ENCODE peak calls at places on chromosomes 3 and 15, in six cellular contexts. Q is CD14-positive monocyte; A is tibial artery; M is activated CD8-positive, alpha-beta T cell treated with anti-CD3 and anti-CD28 coated beads for 36 hours; N is ascending aorta; C is NB4. P is an unnamed sample.

GRCh38 chr15:41873711-41874110 is 20.1 kb downstream of the SPTBN5 start:
- DNase-seq in A (no peak), M (no peak), Q (no peak), C (no peak), N (no peak), P (no peak)

GRCh38 chr3:6717026-6717943 is 143.6 kb upstream of the GRM7 start:
- DNase-seq in C (peak), N (no peak), Q (no peak), A (no peak), M (no peak), P (peak)

GRCh38 chr3:13890377-13891016 is 10.6 kb upstream of the WNT7A start:
- DNase-seq in A (no peak), C (no peak), N (no peak), M (peak), Q (no peak), P (no peak)

GRCh38 chr15:93349146-93349545 is 260.1 kb upstream of the RGMA start:
- DNase-seq in C (no peak), N (no peak), Q (no peak), A (no peak), M (no peak), P (no peak)

GRCh38 chr3:18411541-18411940 is 13.6 kb downstream of the SATB1 start:
- DNase-seq in M (no peak), N (no peak), A (no peak), Q (no peak), C (no peak), P (no peak)

GRCh38 chr15:98451268-98451667 is 197.1 kb upstream of the IGF1R start:
- DNase-seq in C (no peak), M (no peak), Q (no peak), A (no peak), N (no peak), P (no peak)

GRCh38 chr15:63043391-63044076 is 987 bp downstream of the TPM1 start:
- DNase-seq in M (peak), C (peak), A (no peak), Q (peak), N (no peak), P (peak)

GRCh38 chr3:180789774-180790173 is 110.5 kb upstream of the CCDC39 start:
- DNase-seq in N (no peak), A (no peak), Q (no peak), C (no peak), M (no peak), P (no peak)

GRCh38 chr3:50274371-50275104 is 4.3 kb upstream of the LSMEM2 start:
- DNase-seq in C (peak), Q (peak), M (peak), N (no peak), A (no peak), P (peak)

GRCh38 chr3:144112437-144112836 is 140.8 kb downstream of the DIPK2A start:
- DNase-seq in N (no peak), A (no peak), C (no peak), Q (no peak), M (no peak), P (no peak)
- TF ChIP-seq CTCF in N (no peak), A (no peak), C (no peak), Q (no peak), M (no peak), P (no peak)

GRCh38 chr15:36970522-36970921 is 129.8 kb downstream of the MEIS2 start:
- DNase-seq in M (no peak), Q (no peak), N (no peak), C (no peak), A (no peak), P (no peak)
- TF ChIP-seq CTCF in M (no peak), Q (no peak), N (no peak), C (no peak), A (no peak), P (no peak)

DNA sequence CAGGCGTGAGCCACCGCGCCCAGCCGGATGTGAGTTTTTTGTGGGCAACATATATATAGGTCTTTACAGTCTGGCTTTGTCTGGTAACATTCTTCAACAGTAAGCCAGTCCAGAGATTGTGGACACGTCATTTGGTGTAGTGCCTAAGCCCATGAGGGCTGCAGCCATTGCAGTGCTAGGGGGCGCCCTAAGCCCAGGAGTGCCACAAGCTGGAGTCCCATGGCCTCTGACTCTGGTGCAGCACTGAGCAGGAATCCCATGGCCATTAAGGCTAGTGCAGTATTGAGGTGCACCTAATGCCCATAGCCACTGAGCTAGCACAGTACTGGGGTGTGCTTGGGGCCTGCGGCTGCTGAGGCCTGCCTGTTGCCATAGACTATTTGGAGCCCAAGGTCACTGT is 136.4 kb upstream of the NDN start:
- DNase-seq in M (peak), A (no peak), Q (no peak), N (no peak), C (peak), P (no peak)
- TF ChIP-seq CTCF in M (no peak), A (no peak), Q (no peak), N (no peak), C (peak), P (no peak)

GRCh38 chr15:34620814-34621213 is 37.4 kb upstream of the GOLGA8B start:
- DNase-seq in Q (no peak), M (no peak), N (no peak), A (no peak), C (no peak), P (no peak)
- TF ChIP-seq CTCF in Q (no peak), M (no peak), N (no peak), A (no peak), C (no peak), P (no peak)

GRCh38 chr3:107421170-107421792 is 44.0 kb downstream of the CCDC54 start:
- DNase-seq in A (no peak), C (peak), N (no peak), M (peak), Q (no peak), P (peak)
- TF ChIP-seq CTCF in A (peak), C (peak), N (peak), M (peak), Q (peak), P (peak)

DNA sequence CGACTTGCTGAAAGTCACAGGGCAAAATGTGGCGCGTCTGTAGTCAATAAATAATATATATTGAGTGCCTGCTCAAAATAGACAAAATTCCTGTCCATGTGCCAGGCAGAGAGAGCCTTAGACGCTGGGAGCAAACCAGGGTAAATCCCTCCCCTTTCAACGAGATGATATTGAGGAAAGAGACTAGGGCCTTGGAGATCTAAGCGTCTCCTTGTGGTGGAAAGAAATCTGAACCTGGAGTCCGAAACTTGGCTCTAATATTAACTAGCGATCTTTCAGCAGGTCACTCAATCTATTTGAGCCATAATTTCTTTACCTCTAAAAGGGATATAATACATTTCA is 348 bp upstream of the DPP8 start:
- DNase-seq in Q (no peak), C (no peak), N (no peak), A (no peak), M (no peak), P (no peak)
- TF ChIP-seq CTCF in Q (peak), C (no peak), N (no peak), A (no peak), M (no peak), P (no peak)

GRCh38 chr15:66685638-66686150 is 16.3 kb upstream of the SMAD6 start:
- DNase-seq in M (no peak), Q (no peak), A (no peak), N (no peak), C (no peak), P (no peak)
- TF ChIP-seq CTCF in M (no peak), Q (peak), A (no peak), N (peak), C (peak), P (no peak)

DNA sequence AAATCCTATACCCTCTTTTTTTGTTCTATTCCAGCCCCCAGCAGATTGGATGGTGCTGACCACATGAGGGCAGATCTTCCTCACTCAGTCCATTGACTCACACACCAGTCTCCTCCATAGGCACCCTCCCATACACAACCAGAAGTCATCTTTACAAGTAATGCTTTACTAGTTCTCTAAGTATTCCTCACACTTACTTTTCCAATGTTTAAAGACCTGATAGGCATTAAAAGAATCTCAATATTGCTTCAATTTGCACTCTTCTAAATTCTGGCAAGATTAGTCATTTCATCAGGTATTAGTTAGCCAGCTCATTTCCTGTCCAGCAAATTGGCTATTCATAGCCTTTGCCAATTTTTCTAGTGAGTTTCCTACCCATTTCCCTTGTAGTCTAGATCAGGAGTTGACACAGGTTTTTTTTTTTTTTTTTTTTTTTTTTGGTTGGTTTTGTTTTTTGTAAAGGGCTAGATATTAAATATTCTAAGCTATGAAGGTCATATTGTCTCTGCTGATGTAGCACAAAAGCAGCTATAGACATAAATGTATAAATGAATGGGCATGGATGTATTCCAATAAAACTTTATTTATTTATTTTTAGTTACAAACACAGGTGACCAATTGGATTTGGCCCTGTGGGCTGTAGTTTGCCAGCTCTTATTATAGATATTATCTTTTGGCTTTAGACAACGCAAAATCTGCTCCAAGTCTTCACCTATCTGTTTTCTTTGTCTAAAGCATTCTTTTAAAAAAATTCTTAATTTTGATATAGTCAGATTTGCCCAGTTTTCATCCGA is 76.1 kb downstream of the ABHD5 start:
- DNase-seq in Q (no peak), A (no peak), C (no peak), N (no peak), M (no peak), P (no peak)
- TF ChIP-seq CTCF in Q (no peak), A (no peak), C (no peak), N (no peak), M (no peak), P (no peak)

GRCh38 chr3:102113421-102114041 is 264.2 kb downstream of the NFKBIZ start:
- DNase-seq in N (no peak), A (no peak), M (peak), C (no peak), Q (no peak), P (no peak)
- TF ChIP-seq CTCF in N (no peak), A (no peak), M (no peak), C (no peak), Q (no peak), P (no peak)

GRCh38 chr3:112119686-112120484 is 13.2 kb downstream of the GCSAM start:
- DNase-seq in M (no peak), N (no peak), A (no peak), C (no peak), Q (no peak), P (no peak)

GRCh38 chr3:112115806-112116383 is 17.2 kb downstream of the GCSAM start:
- DNase-seq in C (no peak), A (no peak), M (no peak), N (no peak), Q (no peak), P (no peak)

GRCh38 chr3:112116777-112117186 is 16.3 kb downstream of the GCSAM start:
- DNase-seq in Q (no peak), C (no peak), N (no peak), M (no peak), A (no peak), P (no peak)

GRCh38 chr3:112117415-112117814 is 15.6 kb downstream of the GCSAM start:
- DNase-seq in A (no peak), N (no peak), C (no peak), M (no peak), Q (no peak), P (no peak)

DNA sequence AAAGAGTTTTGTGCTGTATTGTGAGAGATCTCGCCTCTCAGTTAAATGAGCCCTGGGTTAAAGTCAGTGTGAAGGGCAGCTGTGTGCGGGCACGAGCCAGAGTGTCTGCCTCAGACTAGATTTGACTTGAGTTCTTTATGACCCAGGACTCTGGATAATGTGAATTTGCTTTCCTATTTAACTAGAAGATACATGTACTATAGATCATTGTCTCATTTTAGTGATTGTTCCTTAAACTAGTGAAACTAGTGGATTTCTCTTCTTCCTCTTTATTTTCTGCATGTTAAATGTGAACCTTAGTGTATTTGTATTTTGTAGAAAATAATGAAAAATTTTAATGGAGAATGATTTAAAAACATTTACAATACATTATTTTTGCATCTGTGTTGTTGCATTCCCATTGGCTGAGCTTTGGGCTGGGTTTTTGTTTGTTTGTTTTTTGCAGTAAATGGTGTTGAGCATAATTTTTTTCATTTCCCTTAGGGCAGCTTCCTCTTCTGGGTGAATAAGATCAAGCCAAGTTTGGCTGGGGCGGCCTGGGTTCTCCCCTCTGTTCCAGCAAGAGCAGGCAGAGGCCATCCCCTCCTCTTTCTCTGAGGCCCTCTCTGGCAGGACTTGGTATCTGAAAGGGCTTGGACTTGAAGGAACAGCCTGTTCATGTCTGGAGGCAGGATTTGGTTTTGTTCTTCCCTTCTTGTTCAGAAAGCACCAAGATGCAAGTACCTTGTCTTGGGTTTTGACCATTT is 15.0 kb downstream of the GCSAM start:
- DNase-seq in A (no peak), N (no peak), Q (peak), M (no peak), C (peak), P (no peak)
- TF ChIP-seq CTCF in A (no peak), N (no peak), Q (peak), M (no peak), C (no peak), P (peak)